ENCODE peak calls at places on chromosomes 5 and 9, in five cellular contexts. K, E, R, X and A are unnamed samples.

GRCh38 chr9:131543141-131543540 is 2.2 kb upstream of the PRRT1B start:
- DNase-seq in K (no peak), E (no peak), R (no peak), X (no peak), A (no peak)

GRCh38 chr9:133880851-133881634 is 111.1 kb downstream of the VAV2 start:
- DNase-seq in K (no peak), E (no peak), R (no peak), X (peak; percentile 62), A (no peak)

GRCh38 chr5:163963881-163964280 is 458.5 kb downstream of the MAT2B start:
- DNase-seq in K (no peak), E (no peak), R (no peak), X (no peak), A (no peak)

GRCh38 chr9:80866121-80866520 is 823.2 kb downstream of the TLE1 start:
- DNase-seq in K (no peak), E (no peak), R (no peak), X (no peak), A (no peak)

GRCh38 chr5:112669328-112669963 is 68.2 kb upstream of the APC start:
- DNase-seq in K (no peak), E (no peak), R (no peak), X (no peak), A (no peak)

GRCh38 chr9:18441245-18441644 is 32.7 kb upstream of the ADAMTSL1 start:
- DNase-seq in K (no peak), E (no peak), R (no peak), X (no peak), A (no peak)

GRCh38 chr5:111158105-111158744 is 66.0 kb upstream of the CAMK4 start:
- DNase-seq in K (peak; percentile 18), E (peak; percentile 64), R (peak; percentile 42), X (peak; percentile 54), A (no peak)

GRCh38 chr5:172243302-172243701 is 40.3 kb downstream of the UBTD2 start:
- DNase-seq in K (no peak), E (no peak), R (no peak), X (no peak), A (no peak)

GRCh38 chr9:116494815-116495634 is 192.1 kb upstream of the TRIM32 start:
- DNase-seq in K (no peak), E (no peak), R (peak; percentile 41), X (no peak), A (no peak)

GRCh38 chr5:31664566-31664965 is 25.6 kb downstream of the PDZD2 start:
- DNase-seq in K (peak; percentile 18), E (no peak), R (peak; percentile 67), X (peak; percentile 27), A (peak; percentile 15)

GRCh38 chr9:113317777-113318176 is 14.6 kb upstream of the RNF183 start:
- DNase-seq in K (no peak), E (no peak), R (no peak), X (no peak), A (no peak)

DNA sequence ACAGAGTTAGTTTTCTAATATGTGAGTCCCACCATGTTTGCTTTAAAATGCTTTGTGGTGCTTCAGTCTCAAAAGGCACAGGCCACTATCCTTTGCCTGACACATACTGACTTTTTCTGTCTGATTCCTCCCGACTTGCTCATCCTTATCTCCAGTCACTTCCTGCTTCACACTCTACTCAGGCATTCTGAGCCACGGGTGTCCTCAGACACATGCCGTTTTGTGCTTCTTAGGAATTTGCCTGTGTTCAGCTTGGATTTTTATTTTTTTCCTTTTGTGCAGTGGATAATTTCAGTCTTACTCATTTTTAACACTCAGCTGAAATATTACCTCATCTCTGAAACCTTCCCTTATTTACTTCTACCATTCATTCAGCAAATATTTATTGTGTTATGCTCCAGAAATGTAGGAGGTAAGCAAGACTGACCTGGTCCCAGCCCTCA is 54.1 kb downstream of the MAN2A1 start:
- DNase-seq in K (no peak), E (no peak), R (peak; percentile 69), X (no peak), A (no peak)
- TF ChIP-seq TAF1 in K (no peak), E (no peak), R (peak; percentile 26), X (no peak), A (no peak)

DNA sequence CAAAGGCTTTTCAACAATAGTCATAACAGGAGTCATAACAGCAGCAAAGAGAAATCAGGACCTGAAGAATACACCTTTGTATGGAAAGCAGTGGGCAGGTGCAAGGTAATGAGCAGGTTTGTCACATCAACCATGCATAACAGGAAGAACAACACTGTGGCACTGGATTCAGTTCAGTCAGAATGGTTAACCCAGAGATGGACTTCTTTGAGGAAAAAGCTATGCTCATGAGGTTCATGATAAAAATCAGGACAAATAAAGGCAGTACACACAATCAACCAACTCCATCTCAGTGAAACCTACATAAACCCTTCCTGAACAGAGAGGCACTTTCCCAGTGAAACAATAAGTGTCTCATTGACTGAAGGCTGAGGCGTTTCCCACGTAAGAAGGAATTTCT is 27.0 kb downstream of the ABITRAM start:
- DNase-seq in K (no peak), E (no peak), R (no peak), X (no peak), A (no peak)
- TF ChIP-seq TAF1 in K (no peak), E (no peak), R (no peak), X (no peak), A (no peak)

GRCh38 chr5:133247145-133247709 is 195.4 kb downstream of the HSPA4 start:
- DNase-seq in K (no peak), E (no peak), R (peak; percentile 50), X (no peak), A (no peak)
- TF ChIP-seq TAF1 in K (no peak), E (no peak), R (no peak), X (no peak), A (no peak)

GRCh38 chr5:40757400-40757799 is 1.6 kb upstream of the TTC33 start:
- DNase-seq in K (no peak), E (no peak), R (no peak), X (no peak), A (no peak)

GRCh38 chr5:40755407-40756365 is at the start of gene TTC33:
- DNase-seq in K (peak; percentile 84), E (peak; percentile 61), R (peak; percentile 97), X (peak; percentile 96), A (peak; percentile 85)

GRCh38 chr5:40755093-40755406 is 711 bp downstream of the TTC33 start:
- DNase-seq in K (peak; percentile 39), E (peak; percentile 49), R (peak; percentile 83), X (peak; percentile 74), A (peak; percentile 25)

DNA sequence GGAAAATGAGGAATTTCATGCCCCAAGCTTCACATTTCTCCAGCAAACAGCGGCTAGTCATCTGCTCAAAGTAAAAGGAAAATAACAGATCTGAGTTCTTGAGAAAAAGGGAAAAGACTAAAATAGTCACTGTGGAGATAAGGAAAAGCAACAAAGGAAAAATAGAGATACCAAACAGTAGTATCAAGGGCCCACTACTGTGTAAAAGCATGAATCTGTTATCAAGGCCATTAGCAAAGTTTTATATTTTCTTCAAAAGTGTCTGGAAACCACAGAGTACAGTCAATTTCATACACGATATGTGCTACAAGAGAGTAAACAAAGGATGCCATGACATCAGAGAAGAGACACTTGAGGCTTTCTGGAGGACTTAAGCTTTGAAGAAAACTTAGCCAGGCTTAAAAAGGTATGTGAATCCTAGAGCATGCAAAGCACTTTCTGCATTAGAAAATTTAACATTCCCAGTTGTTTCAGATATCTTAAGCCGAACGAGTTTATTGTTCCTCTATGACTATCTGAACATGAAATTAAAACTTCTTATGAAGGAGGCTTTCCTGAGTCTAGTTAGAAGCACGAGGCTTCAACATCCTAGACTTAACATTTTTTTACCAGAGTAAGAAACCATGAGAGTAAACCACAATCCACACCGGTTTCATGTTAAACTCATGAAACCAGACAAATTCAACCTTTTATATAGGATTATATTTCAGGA is 1.2 kb downstream of the TTC33 start:
- DNase-seq in K (no peak), E (no peak), R (peak; percentile 26), X (no peak), A (peak; percentile 8)
- TF ChIP-seq TAF1 in K (no peak), E (no peak), R (no peak), X (no peak), A (no peak)

GRCh38 chr5:64019746-64020145 is 57.5 kb upstream of the HTR1A start:
- DNase-seq in K (no peak), E (no peak), R (no peak), X (no peak), A (no peak)

DNA sequence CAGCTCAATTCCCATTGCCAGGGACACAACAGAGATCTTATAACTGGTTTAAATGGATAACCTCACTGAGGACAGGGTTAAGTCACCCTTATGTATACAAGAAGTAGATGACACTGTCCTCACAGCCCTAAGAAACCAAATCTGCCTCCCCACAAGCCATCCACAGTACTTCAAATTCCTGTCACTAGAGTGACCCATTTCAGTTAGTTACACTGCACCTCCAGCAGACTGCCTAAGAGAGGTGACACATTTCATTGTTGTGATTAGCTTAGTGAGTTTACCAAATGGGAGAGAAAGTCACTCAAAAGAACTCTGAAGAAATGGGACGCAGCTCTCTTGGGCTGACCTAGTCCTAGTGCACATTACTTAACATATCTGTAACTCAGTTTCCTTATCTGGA is 53.6 kb upstream of the HTR1A start:
- DNase-seq in K (no peak), E (no peak), R (no peak), X (no peak), A (no peak)
- TF ChIP-seq TAF1 in K (no peak), E (no peak), R (no peak), X (no peak), A (no peak)

GRCh38 chr5:7546555-7546954 is 150.6 kb downstream of the ADCY2 start:
- DNase-seq in K (no peak), E (no peak), R (no peak), X (no peak), A (no peak)

DNA sequence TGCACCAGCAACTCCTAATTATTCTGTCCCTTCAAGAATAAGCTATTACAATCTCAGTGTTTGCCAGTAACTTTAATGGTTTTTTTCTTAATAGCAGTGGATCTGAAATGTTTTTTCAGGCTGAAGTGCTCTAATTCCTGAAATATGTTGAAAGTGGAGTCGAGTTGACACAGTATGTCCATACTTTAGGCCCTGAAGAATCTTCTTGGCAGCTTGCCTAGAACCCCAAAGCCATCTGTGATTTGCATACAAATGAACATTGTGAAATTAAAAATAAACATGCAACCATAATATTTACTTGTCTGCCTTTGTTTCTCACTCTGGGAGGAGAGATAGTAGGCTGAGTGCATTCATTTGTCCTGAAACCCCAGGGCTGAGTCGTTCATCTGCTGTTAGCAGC is 152.6 kb downstream of the ADCY2 start:
- DNase-seq in K (no peak), E (no peak), R (no peak), X (no peak), A (no peak)
- TF ChIP-seq TAF1 in K (no peak), E (no peak), R (no peak), X (no peak), A (no peak)

DNA sequence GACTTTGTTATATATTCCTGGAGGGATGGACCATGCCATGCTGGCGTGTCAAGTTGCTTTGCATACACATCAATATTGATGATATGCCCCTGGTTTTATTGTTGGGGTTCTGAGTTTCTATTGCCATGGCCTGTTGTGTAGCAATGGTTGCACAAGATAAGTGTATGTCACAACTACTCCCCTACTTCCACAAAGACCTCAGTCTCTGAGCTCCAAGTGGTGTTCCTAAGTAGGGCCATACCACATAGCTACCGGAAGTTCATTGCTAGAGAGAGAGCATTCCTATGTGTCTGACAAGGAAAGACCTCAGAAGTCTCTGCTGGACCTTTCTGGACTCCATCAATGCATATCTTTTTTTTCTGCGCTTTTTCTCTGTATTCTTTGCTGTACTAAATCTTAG is 19.7 kb downstream of the TXNDC8 start:
- DNase-seq in K (no peak), E (no peak), R (no peak), X (no peak), A (no peak)
- TF ChIP-seq TAF1 in K (no peak), E (no peak), R (no peak), X (no peak), A (no peak)

GRCh38 chr9:25418974-25419373 is 259.3 kb downstream of the TUSC1 start:
- DNase-seq in K (no peak), E (no peak), R (no peak), X (no peak), A (no peak)
- TF ChIP-seq TAF1 in K (no peak), E (no peak), R (no peak), X (no peak), A (no peak)